ENCODE peak calls at places on chromosome 13, in six cellular contexts. S is GM23248, H is tibial nerve, L is PC-3, R is thyroid gland, W is SK-N-SH. U is an unnamed sample. For H3K4me1 and H3K36me3, the result is how much of the 10 kb centered on the place peaks cover.

GRCh38 chr13:75485286-75486062 is 3.5 kb upstream of the TBC1D4 start:
- DNase-seq in S (peak), H (no peak), L (peak), R (no peak), W (no peak), U (no peak)

GRCh38 chr13:31930901-31931522 is 100.6 kb upstream of the FRY start:
- DNase-seq in S (no peak), H (no peak), L (peak), R (no peak), W (no peak), U (no peak)

GRCh38 chr13:30510091-30510490 is 44.4 kb upstream of the HMGB1 start:
- DNase-seq in S (no peak), H (no peak), L (no peak), R (no peak), W (no peak), U (no peak)

GRCh38 chr13:99436013-99436412 is 65.3 kb upstream of the TM9SF2 start:
- DNase-seq in S (no peak), H (no peak), L (peak), R (no peak), W (no peak), U (no peak)

GRCh38 chr13:42996584-42996983 is 4.5 kb upstream of the EPSTI1 start:
- DNase-seq in S (peak), H (no peak), L (peak), R (no peak), W (no peak), U (no peak)

GRCh38 chr13:74465279-74465678 is 331.1 kb upstream of the KLF12 start:
- DNase-seq in S (no peak), H (no peak), L (no peak), R (no peak), W (no peak), U (no peak)

GRCh38 chr13:20713751-20714150 is 10.3 kb downstream of the IL17D start:
- DNase-seq in S (peak), H (no peak), L (no peak), R (no peak), W (no peak), U (peak)

GRCh38 chr13:82655518-82655855 is 1226.8 kb downstream of the SLITRK1 start:
- DNase-seq in S (no peak), H (no peak), L (no peak), R (no peak), W (no peak), U (no peak)

GRCh38 chr13:105474983-105475382 is 1060.5 kb downstream of the EFNB2 start:
- DNase-seq in S (no peak), H (no peak), L (no peak), R (no peak), W (peak), U (no peak)

GRCh38 chr13:32824061-32824460 is 192.2 kb upstream of the KL start:
- DNase-seq in S (no peak), H (no peak), L (no peak), R (no peak), W (no peak), U (no peak)

GRCh38 chr13:33032037-33032625 is 15.9 kb downstream of the KL start:
- DNase-seq in S (peak), H (no peak), L (no peak), R (no peak), W (no peak), U (no peak)

GRCh38 chr13:39322836-39323585 is 280.0 kb downstream of the LHFPL6 start:
- DNase-seq in S (no peak), H (no peak), L (no peak), R (no peak), W (no peak), U (no peak)

GRCh38 chr13:47298506-47298905 is 401.7 kb upstream of the HTR2A start:
- DNase-seq in S (no peak), H (no peak), L (peak), R (no peak), W (no peak), U (no peak)

GRCh38 chr13:100549316-100549715 is 39.3 kb downstream of the GGACT start:
- DNase-seq in S (no peak), H (no peak), L (no peak), R (no peak), W (no peak), U (no peak)

GRCh38 chr13:50326271-50326670 is 311.0 kb downstream of the KCNRG start:
- DNase-seq in S (no peak), H (no peak), L (no peak), R (no peak), W (no peak), U (no peak)

GRCh38 chr13:97120976-97121375 is 101.2 kb upstream of the MBNL2 start:
- DNase-seq in S (no peak), H (no peak), L (peak), R (no peak), W (no peak), U (no peak)

GRCh38 chr13:101569807-101570206 is 117.3 kb downstream of the ITGBL1 start:
- DNase-seq in S (no peak), H (no peak), L (peak), R (no peak), W (no peak), U (no peak)

GRCh38 chr13:107209811-107210210 is 641.9 kb upstream of the ARGLU1 start:
- DNase-seq in S (peak), H (no peak), L (peak), R (no peak), W (no peak), U (no peak)

GRCh38 chr13:65789815-65790214 is 1440.3 kb downstream of the PCDH9 start:
- DNase-seq in S (peak), H (no peak), L (peak), R (no peak), W (no peak), U (no peak)

GRCh38 chr13:50244355-50244912 is 229.2 kb downstream of the KCNRG start:
- DNase-seq in S (no peak), H (no peak), L (no peak), R (no peak), W (no peak), U (no peak)

GRCh38 chr13:76223565-76223964 is 587.4 kb downstream of the LMO7 start:
- DNase-seq in S (no peak), H (no peak), L (no peak), R (no peak), W (no peak), U (no peak)

GRCh38 chr13:43905435-43906031 is 25.8 kb downstream of the LACC1 start:
- DNase-seq in S (peak), H (no peak), L (peak), R (peak), W (peak), U (no peak)

GRCh38 chr13:102402292-102402691 is 444 bp upstream of the FGF14 start:
- DNase-seq in S (peak), H (no peak), L (no peak), R (peak), W (peak), U (no peak)

GRCh38 chr13:44271915-44272341 is 101.7 kb upstream of the SERP2 start:
- DNase-seq in S (no peak), H (peak), L (no peak), R (peak), W (peak), U (no peak)

GRCh38 chr13:79226250-79226649 is 179.8 kb downstream of the RBM26 start:
- DNase-seq in S (no peak), H (no peak), L (no peak), R (no peak), W (no peak), U (no peak)

GRCh38 chr13:76917096-76917495 is 30.9 kb upstream of the KCTD12 start:
- DNase-seq in S (peak), H (no peak), L (no peak), R (no peak), W (no peak), U (no peak)

GRCh38 chr13:89315287-89315686 is 1644.1 kb downstream of the SLITRK5 start:
- DNase-seq in S (no peak), H (no peak), L (no peak), R (no peak), W (no peak), U (no peak)

GRCh38 chr13:30791354-30791921 is 56.1 kb downstream of the ALOX5AP start:
- DNase-seq in S (peak), H (peak), L (no peak), R (no peak), W (peak), U (no peak)

GRCh38 chr13:70527553-70527952 is 419.3 kb upstream of the KLHL1 start:
- DNase-seq in S (no peak), H (no peak), L (no peak), R (no peak), W (peak), U (no peak)

DNA sequence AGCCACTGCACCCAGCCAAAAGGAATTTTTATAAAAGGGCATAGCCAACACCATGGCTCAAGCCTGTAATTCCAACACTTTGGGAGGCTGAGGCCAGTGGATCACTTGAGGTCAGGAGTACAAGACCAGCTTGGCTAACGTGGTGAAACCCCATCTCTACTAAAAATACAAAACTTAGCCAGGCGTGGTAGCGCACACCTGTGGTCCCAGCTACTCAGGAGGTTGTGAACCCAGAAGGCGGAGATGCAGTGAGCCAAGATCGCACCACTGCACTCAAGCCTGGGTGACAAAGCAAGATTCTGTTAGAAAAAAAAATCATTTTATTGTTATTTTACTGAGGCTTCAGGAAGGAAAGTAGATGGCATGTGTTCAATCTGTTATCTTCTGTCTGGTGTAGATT is 31.3 kb upstream of the FOXO1 start:
- DNase-seq in S (no peak), H (no peak), L (no peak), R (peak), W (no peak), U (no peak)
- H3K4me1 ChIP-seq in S (under half), H (under half), L (under half), R (under half), W (under half), U (under half)

GRCh38 chr13:62375653-62376052 is 960.0 kb upstream of the PCDH20 start:
- DNase-seq in S (no peak), H (no peak), L (no peak), R (no peak), W (no peak), U (no peak)

DNA sequence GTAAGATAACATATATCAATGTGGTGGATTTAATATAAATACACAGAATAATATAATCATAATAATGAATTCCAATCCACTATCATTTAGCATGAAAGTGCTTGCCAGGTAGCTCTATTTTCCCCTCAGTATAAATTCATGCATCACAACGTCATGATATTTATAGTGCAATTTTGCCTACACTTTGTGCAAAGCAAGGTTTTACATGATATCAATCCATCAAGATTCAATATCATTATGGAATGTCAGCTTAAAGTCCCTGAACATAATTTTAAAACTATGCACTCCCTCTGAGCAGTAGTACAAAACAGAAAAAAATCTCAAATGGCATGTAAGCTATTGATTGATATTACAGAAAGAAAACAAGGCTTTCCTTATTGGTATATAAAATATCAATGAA is 962.2 kb upstream of the PCDH20 start:
- DNase-seq in S (no peak), H (no peak), L (no peak), R (no peak), W (no peak), U (no peak)
- H3K4me3 ChIP-seq in S (no peak), H (no peak), L (no peak), R (no peak), W (no peak), U (no peak)

DNA sequence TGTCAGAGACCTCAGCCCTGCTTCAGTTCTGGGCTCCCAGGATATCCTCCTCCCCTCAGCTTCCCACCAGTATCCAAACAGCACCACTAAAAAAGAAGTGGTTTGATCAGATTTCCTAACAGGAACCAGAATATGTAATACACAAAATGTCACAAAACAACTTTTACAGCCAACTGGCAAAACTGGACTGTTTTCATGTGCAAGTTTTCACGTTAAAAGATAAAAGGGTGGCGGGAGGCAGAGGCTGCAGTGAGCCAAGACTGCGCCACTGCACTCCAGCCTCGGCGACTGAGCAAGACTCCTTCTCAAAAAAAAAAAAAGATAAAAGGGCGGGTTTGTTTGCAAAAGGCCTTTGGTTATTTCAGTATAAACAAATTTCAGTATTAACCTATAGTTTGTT is 13.1 kb downstream of the PCID2 start:
- DNase-seq in S (no peak), H (no peak), L (no peak), R (no peak), W (no peak), U (no peak)
- H3K36me3 ChIP-seq in S (half or more), H (half or more), L (under half), R (under half), W (half or more), U (under half)

GRCh38 chr13:94323746-94324408 is 155.6 kb downstream of the DCT start:
- DNase-seq in S (no peak), H (no peak), L (no peak), R (no peak), W (no peak), U (no peak)
- H3K4me1 ChIP-seq in S (under half), H (under half), L (under half), R (under half), W (under half), U (under half)

DNA sequence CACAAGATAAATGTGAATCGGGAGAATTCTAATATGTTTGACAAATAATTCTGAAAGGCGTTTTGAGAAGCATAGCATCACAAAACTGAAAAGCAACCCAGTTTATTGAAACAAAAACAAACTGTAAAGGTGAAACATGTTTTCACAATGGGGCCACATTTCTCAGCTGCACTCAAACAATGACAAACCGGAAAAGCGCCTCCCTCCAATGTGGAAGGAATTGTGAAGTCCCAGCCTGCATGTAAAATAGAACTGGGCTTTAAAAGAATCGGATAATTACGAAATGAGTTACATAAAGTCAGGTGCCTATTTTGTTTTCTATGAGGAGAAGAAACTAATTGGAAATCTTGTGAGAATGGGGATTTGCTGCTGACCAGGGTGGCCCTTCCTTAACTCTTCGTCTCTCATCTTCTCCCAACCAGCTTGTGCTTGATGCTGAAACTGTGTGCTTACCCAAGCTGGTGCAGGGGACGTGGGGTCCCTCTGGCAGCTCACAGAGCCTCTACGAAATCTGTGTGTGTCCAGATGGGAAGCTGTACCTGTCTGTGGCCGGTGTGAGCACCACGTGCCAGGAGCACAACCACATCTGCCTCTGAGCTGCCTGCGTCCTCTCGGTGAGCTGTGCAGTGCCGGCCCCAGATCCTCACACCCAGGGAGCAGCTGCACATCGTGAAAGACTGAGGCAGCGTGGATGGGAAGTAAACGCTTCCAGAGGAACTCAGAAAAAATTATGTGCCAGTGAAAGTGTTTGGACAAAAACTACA is 109.4 kb downstream of the SACS start:
- DNase-seq in S (peak), H (no peak), L (peak), R (no peak), W (no peak), U (no peak)
- H3K4me3 ChIP-seq in S (peak), H (no peak), L (no peak), R (no peak), W (no peak), U (no peak)

DNA sequence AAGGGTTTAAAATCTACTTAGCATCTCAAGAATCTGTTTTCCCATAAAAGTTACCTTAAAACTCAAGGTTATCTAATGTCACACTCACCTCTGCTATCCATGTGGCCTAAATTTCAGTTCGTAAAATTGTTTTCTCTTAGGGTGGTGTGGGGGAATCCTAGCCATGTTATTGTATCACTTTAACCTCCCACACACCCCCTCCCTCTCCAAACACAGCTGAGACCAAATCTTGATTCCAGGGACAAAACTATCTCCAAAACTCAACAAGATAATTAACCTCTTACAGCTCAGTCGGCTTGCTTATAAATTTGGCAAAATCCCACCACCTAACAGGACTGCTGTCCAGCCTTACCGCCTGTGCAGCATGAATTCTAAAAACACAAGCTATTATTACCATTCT is 3.8 kb downstream of the CARS2 start:
- DNase-seq in S (peak), H (no peak), L (no peak), R (no peak), W (no peak), U (no peak)
- H3K36me3 ChIP-seq in S (under half), H (under half), L (under half), R (under half), W (under half), U (under half)

U was measured in aorta.